ENCODE peak calls at places on chromosomes 7 and 10, in seven cellular contexts. Z is H1, Y is ovary, M is tibial nerve, G is body of pancreas, R is upper lobe of left lung, I is endothelial cell of umbilical vein. L is an unnamed sample.

GRCh38 chr10:114684085-114684821 is 26.2 kb upstream of the ABLIM1 start:
- DNase-seq in Z (no peak), G (peak; percentile 64), R (peak; percentile 38), Y (peak; percentile 28), M (no peak), I (peak; percentile 85), L (peak; percentile 69)

GRCh38 chr10:43218951-43219837 is 47.7 kb downstream of the RASGEF1A start:
- DNase-seq in M (no peak), I (no peak), G (no peak), Z (no peak), R (peak; percentile 60), Y (no peak), L (peak; percentile 50)

GRCh38 chr7:112021348-112022044 is 184.7 kb downstream of the DOCK4 start:
- DNase-seq in R (no peak), M (no peak), G (no peak), I (no peak), Y (no peak), Z (no peak), L (no peak)

GRCh38 chr10:55368467-55368866 is 567.4 kb upstream of the PCDH15 start:
- DNase-seq in G (no peak), I (no peak), R (no peak), Y (no peak), Z (no peak), M (no peak), L (no peak)

GRCh38 chr7:99953649-99954048 is 22.2 kb downstream of the AZGP1 start:
- DNase-seq in G (peak; percentile 25), R (no peak), M (peak; percentile 20), Z (no peak), I (no peak), Y (no peak), L (peak; percentile 80)

GRCh38 chr10:86946215-86947170 is 10.9 kb downstream of the MMRN2 start:
- DNase-seq in I (no peak), R (no peak), Z (peak; percentile 49), G (peak; percentile 72), M (no peak), Y (peak; percentile 55), L (no peak)

GRCh38 chr10:42475168-42476098 is 162.9 kb downstream of the ZNF33B start:
- DNase-seq in Z (no peak), R (peak; percentile 88), G (peak; percentile 29), Y (no peak), M (no peak), I (peak; percentile 29), L (peak; percentile 57)

GRCh38 chr7:43758029-43758860 is at the start of gene BLVRA:
- DNase-seq in I (peak; percentile 56), M (peak; percentile 33), G (peak; percentile 76), R (peak; percentile 96), Z (peak; percentile 85), Y (peak; percentile 76), L (peak; percentile 84)

GRCh38 chr7:17354473-17354872 is 56.0 kb downstream of the AHR start:
- DNase-seq in Y (no peak), M (no peak), I (no peak), G (no peak), Z (no peak), R (no peak), L (no peak)

GRCh38 chr7:146874722-146875121 is 758.1 kb downstream of the CNTNAP2 start:
- DNase-seq in I (no peak), Y (no peak), G (no peak), M (no peak), Z (no peak), R (no peak), L (no peak)

GRCh38 chr7:29639887-29640600 is 76.4 kb downstream of the PRR15 start:
- DNase-seq in M (no peak), Z (no peak), G (peak; percentile 18), R (no peak), I (no peak), Y (no peak), L (no peak)

GRCh38 chr7:102415685-102416225 is 17.6 kb upstream of the ORAI2 start:
- DNase-seq in Z (no peak), M (no peak), Y (no peak), G (no peak), R (peak; percentile 45), I (peak; percentile 34), L (no peak)
- H3K36me3 ChIP-seq in Z (peaks cover 3% of the 10 kb centered on the region), M (peaks cover 94% of the 10 kb centered on the region), Y (no peaks in the 10 kb centered on the region), G (peaks cover 6% of the 10 kb centered on the region), R (no peaks in the 10 kb centered on the region), I (peaks cover 12% of the 10 kb centered on the region), L (peaks cover 27% of the 10 kb centered on the region)

DNA sequence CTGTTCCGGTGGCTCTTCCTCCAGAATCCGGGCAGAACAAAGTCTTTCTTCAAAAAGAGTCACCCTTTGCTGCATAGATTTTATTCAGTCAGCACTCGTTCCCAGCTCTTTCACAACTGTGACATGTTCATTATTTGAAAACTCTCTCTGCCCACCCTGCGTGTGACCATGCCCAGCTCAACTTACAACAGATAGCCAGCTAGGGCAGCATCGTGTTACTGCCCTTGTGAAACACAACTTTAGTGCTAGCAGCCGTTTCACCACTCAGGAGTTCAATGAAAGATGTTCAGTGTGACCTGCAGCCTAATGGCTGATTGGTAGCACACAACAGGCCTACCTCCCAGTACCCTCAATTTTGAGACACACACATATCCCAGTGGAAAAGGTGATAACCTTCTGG is 57.9 kb downstream of the ZNF438 start:
- DNase-seq in I (no peak), Y (no peak), Z (no peak), G (no peak), R (no peak), M (no peak), L (no peak)
- TF ChIP-seq POLR2A in I (no peak), Y (no peak), Z (no peak), G (no peak), R (no peak), M (no peak), L (no peak)

DNA sequence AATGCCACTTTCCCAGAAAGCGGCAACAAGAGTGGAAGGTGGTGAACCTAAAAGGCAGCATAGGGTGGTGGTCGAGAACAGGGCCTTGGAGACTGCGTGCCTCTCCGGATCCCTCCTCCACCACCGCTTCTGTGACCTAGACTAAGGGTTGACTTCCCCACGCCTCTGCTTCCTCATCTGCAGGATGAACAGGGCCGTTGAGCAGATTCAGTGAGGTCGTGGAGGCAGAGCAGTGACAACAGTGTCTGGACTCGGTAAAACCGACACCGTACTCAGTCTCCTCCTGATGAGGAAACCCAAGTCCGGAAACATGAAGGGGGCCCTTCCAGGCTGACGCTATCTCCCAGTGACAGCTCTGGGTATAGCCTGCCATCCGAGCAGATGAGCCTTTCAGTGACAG is 162.6 kb downstream of the CELF2 start:
- DNase-seq in M (no peak), Z (no peak), G (no peak), R (no peak), I (no peak), Y (no peak), L (no peak)
- H3K4me3 ChIP-seq in M (no peak overlapping the region), Z (no peak overlapping the region), G (no peak overlapping the region), R (no peak overlapping the region), I (no peak overlapping the region), Y (no peak overlapping the region), L (no peak overlapping the region)

GRCh38 chr10:92464364-92464763 is 109.5 kb downstream of the IDE start:
- DNase-seq in Y (no peak), G (no peak), R (no peak), I (no peak), Z (no peak), M (no peak), L (no peak)

GRCh38 chr10:92463582-92463981 is 110.3 kb downstream of the IDE start:
- DNase-seq in Y (no peak), R (no peak), Z (no peak), G (no peak), M (no peak), I (no peak), L (no peak)
- H3K36me3 ChIP-seq in Y (no peaks in the 10 kb centered on the region), R (peaks cover 24% of the 10 kb centered on the region), Z (peaks cover 2% of the 10 kb centered on the region), G (peaks cover 34% of the 10 kb centered on the region), M (peaks cover 96% of the 10 kb centered on the region), I (peaks cover 12% of the 10 kb centered on the region), L (peaks cover 74% of the 10 kb centered on the region)

GRCh38 chr7:86898171-86898570 is 161.3 kb downstream of the ELAPOR2 start:
- DNase-seq in R (no peak), G (no peak), Y (no peak), I (no peak), Z (no peak), M (no peak), L (no peak)

GRCh38 chr7:86904949-86905834 is 154.3 kb downstream of the ELAPOR2 start:
- DNase-seq in R (no peak), Z (no peak), M (no peak), Y (no peak), I (peak; percentile 31), G (peak; percentile 35), L (no peak)

DNA sequence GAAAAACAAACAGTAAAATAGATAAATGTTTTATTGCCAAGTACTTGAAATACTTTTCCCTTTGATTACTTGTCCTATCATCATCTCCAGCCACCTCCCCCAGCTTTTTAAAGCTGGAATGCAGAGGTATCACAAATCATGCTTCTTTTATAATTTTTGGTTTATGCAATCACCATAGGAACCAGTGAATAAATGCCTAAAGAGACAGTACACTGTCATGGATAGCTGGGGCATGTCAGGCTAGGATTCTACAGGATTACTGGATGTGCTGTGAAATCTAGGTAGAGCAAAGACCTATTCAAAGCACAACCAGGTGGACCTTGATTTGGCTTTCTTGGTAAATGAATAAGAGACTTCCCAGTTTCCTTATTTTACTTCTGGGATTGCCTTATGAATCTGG is 158.6 kb downstream of the ELAPOR2 start:
- DNase-seq in Y (no peak), G (no peak), I (no peak), M (no peak), R (no peak), Z (no peak), L (no peak)
- TF ChIP-seq POLR2A in Y (no peak), G (no peak), I (no peak), M (no peak), R (no peak), Z (no peak), L (no peak)

DNA sequence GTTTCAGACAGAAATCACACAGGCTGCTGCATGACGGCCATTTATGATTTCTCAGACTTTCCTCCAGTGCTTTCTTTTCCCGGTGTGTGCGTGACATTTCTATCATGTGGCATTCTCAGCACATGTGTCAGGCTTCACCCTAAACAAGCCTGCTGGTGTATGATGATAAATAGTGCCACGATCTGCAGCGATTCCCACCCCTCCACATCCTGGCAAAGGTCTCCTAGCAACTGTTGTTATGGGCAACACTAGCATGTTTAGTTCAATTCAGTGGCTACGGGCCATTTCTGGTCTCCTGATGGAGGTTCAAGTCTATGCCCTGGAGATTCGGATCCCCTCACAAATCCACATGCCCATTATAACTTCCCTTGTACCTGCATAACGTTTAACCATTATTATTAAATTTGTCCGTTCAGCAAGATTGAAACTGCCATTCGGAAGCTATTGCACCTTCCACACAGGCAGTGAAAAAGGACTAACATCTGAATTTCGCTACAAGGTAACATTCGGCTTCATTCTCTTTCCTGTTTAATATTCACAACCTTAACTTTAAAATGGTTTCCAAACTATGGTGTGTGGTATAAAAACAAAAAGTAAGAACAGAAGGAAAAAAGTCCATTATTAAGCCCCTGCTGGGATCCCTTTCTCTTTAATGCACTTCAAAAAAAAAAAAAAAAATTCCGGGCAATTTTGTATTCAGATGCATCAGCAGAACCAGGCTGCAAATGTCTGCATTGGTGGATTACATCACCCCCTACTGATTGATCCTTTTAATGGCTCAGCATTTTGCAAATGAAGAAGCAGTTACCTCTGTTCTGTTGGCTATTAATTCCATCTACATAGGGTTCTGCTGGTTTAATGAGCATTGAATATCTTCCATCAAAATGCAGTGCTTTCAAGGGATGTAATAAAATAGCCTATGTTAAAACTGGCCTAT is 90.2 kb downstream of the FRMD4A start:
- DNase-seq in Y (no peak), I (no peak), R (no peak), G (no peak), M (no peak), Z (peak; percentile 52), L (no peak)
- H3K4me3 ChIP-seq in Y (no peak overlapping the region), I (no peak overlapping the region), R (no peak overlapping the region), G (no peak overlapping the region), M (no peak overlapping the region), Z (no peak overlapping the region), L (no peak overlapping the region)